ENCODE peak calls at places on chromosomes 3 and 15, in ten cellular contexts. H is activated naive CD4-positive, alpha-beta T cell treated with anti-CD3 and anti-CD28 coated beads, Interleukin-2, amount 10 ng/mL, durations not matched to agents 7 days and 5 days; F is EL; C is HT-29; B is skeletal muscle cell; A is stimulated activated CD4-positive, alpha-beta T cell treated with anti-CD3 and anti-CD28 coated beads, TNF-alpha, amount 100 ng/mL, for 24 hours; J is NCI-H748 treated with DMSO at 0.1 percent for 48 hours; Z is GM20000; U is stimulated activated naive B cell treated with anti-CD40 and anti-IgM and Interleukin-4, amounts not matched to agents 10 μg/mL and 1 μg/mL and 100 μg/mL, for 72 hours; L is globus pallidus. R is an unnamed sample.

GRCh38 chr3:3089017-3089416 is 21.2 kb downstream of the IL5RA start:
- DNase-seq in Z (peak), H (no peak), J (no peak), L (no peak), C (no peak), B (no peak), A (no peak), F (no peak), U (peak), R (no peak)

GRCh38 chr3:121757087-121757811 is 7.7 kb upstream of the GOLGB1 start:
- DNase-seq in U (no peak), F (no peak), H (no peak), L (no peak), A (no peak), J (no peak), C (no peak), B (peak), Z (no peak), R (no peak)

GRCh38 chr3:170047133-170047404 is 9.3 kb downstream of the GPR160 start:
- DNase-seq in A (no peak), F (no peak), Z (no peak), J (no peak), U (no peak), B (no peak), C (no peak), H (no peak), L (no peak), R (no peak)

GRCh38 chr3:129857899-129858298 is 35.6 kb downstream of the TMCC1 start:
- DNase-seq in B (no peak), J (no peak), Z (no peak), A (no peak), U (no peak), L (no peak), H (no peak), F (no peak), C (no peak), R (no peak)

GRCh38 chr3:51968175-51968681 is 974 bp upstream of the PCBP4 start:
- DNase-seq in B (no peak), A (no peak), L (no peak), H (no peak), U (no peak), J (no peak), F (peak), C (no peak), Z (peak), R (no peak)

GRCh38 chr15:75712668-75713337 is at the start of gene CSPG4:
- DNase-seq in F (peak), U (no peak), J (no peak), B (peak), H (no peak), C (no peak), L (no peak), A (no peak), Z (no peak), R (no peak)

GRCh38 chr15:31561156-31561555 is 234.5 kb downstream of the KLF13 start:
- DNase-seq in J (no peak), Z (no peak), U (no peak), B (no peak), H (no peak), L (no peak), F (no peak), A (no peak), C (no peak), R (no peak)

GRCh38 chr15:75577401-75578205 is 1.5 kb downstream of the PTPN9 start:
- DNase-seq in C (peak), L (peak), H (no peak), B (no peak), A (no peak), Z (no peak), U (no peak), F (peak), J (no peak), R (peak)

GRCh38 chr15:39887832-39888231 is 32.2 kb downstream of the GPR176 start:
- DNase-seq in Z (no peak), F (peak), L (peak), J (no peak), B (no peak), H (peak), C (peak), U (no peak), A (no peak), R (peak)

GRCh38 chr3:95453242-95453641 is 1361.2 kb upstream of the EPHA6 start:
- DNase-seq in C (no peak), U (no peak), H (no peak), F (no peak), A (no peak), L (no peak), B (no peak), J (no peak), Z (no peak), R (no peak)

GRCh38 chr3:89061257-89061656 is 46.2 kb upstream of the EPHA3 start:
- DNase-seq in L (no peak), J (no peak), Z (no peak), B (no peak), H (no peak), F (no peak), C (no peak), U (no peak), A (no peak), R (no peak)

GRCh38 chr15:48861813-48862431 is 16.0 kb upstream of the EID1 start:
- DNase-seq in L (peak), Z (peak), B (peak), U (no peak), C (peak), J (peak), H (peak), A (peak), F (peak), R (peak)

GRCh38 chr3:37402351-37402750 is 228.0 kb upstream of the LRRFIP2 start:
- DNase-seq in F (no peak), H (no peak), B (no peak), C (no peak), L (no peak), A (no peak), U (no peak), Z (no peak), J (no peak), R (no peak)

GRCh38 chr3:174162550-174162949 is 696.6 kb upstream of the NAALADL2 start:
- DNase-seq in L (no peak), Z (no peak), B (peak), U (no peak), A (no peak), H (no peak), J (no peak), F (peak), C (no peak), R (no peak)

GRCh38 chr3:33855884-33856546 is 57.6 kb downstream of the PDCD6IP start:
- DNase-seq in B (no peak), L (no peak), H (no peak), F (peak), C (no peak), U (no peak), J (no peak), Z (no peak), A (no peak), R (no peak)

GRCh38 chr15:44593042-44593736 is 56.2 kb downstream of the EIF3J start:
- DNase-seq in U (no peak), H (peak), F (peak), J (no peak), A (no peak), C (no peak), B (no peak), Z (no peak), L (no peak), R (no peak)

GRCh38 chr3:188712257-188712924 is 459.4 kb upstream of the TPRG1 start:
- DNase-seq in U (no peak), A (no peak), C (no peak), H (no peak), F (peak), J (no peak), B (peak), L (peak), Z (no peak), R (no peak)

GRCh38 chr3:71074416-71074815 is 509.1 kb downstream of the FOXP1 start:
- DNase-seq in U (no peak), J (no peak), F (no peak), L (no peak), C (no peak), B (no peak), Z (no peak), H (no peak), A (no peak), R (no peak)

GRCh38 chr3:132587401-132587800 is 9.7 kb upstream of the ACKR4 start:
- DNase-seq in L (no peak), H (no peak), U (no peak), C (no peak), F (no peak), J (no peak), A (no peak), B (no peak), Z (no peak), R (no peak)

GRCh38 chr3:122697952-122698625 is 17.4 kb downstream of the PARP14 start:
- DNase-seq in J (no peak), A (no peak), C (no peak), H (no peak), L (no peak), U (peak), F (no peak), B (no peak), Z (peak), R (no peak)

GRCh38 chr15:96328101-96328958 is 2.2 kb upstream of the NR2F2 start:
- DNase-seq in C (peak), B (no peak), A (no peak), Z (no peak), J (no peak), U (no peak), H (no peak), F (peak), L (no peak), R (no peak)

GRCh38 chr3:154218728-154219127 is 97.5 kb downstream of the ARHGEF26 start:
- DNase-seq in F (no peak), C (peak), Z (no peak), U (no peak), B (no peak), L (no peak), H (no peak), J (no peak), A (no peak), R (no peak)

GRCh38 chr3:42169579-42169978 is 78.4 kb downstream of the TRAK1 start:
- DNase-seq in A (no peak), C (peak), B (no peak), J (no peak), F (no peak), L (no peak), Z (no peak), H (no peak), U (no peak), R (no peak)

R was measured in midbrain.